ENCODE peak calls at places on chromosomes 5 and 9, in eight cellular contexts. I, O, V, L, K, X, W and U are unnamed samples. For H3K4me1, the result is how much of the 10 kb centered on the place peaks cover.

GRCh38 chr9:75826292-75826691 is 64.2 kb upstream of the PCSK5 start:
- DNase-seq in I (no peak), O (no peak), V (no peak), L (no peak), K (no peak), X (no peak), W (no peak), U (no peak)

GRCh38 chr9:4986291-4986690 is 1.2 kb downstream of the JAK2 start:
- DNase-seq in I (no peak), O (no peak), V (no peak), L (no peak), K (no peak), X (no peak), W (peak), U (no peak)

GRCh38 chr5:111223086-111223789 is 946 bp upstream of the CAMK4 start:
- DNase-seq in I (no peak), O (no peak), V (no peak), L (peak), K (peak), X (no peak), W (no peak), U (no peak)

GRCh38 chr9:33852216-33852826 is 35.4 kb downstream of the UBE2R2 start:
- DNase-seq in I (peak), O (peak), V (peak), L (peak), K (peak), X (no peak), W (peak), U (peak)

GRCh38 chr5:143576721-143577484 is 173.4 kb upstream of the NR3C1 start:
- DNase-seq in I (no peak), O (no peak), V (no peak), L (no peak), K (peak), X (peak), W (peak), U (no peak)

GRCh38 chr9:5783982-5784381 is 48.9 kb downstream of the ERMP1 start:
- DNase-seq in I (no peak), O (no peak), V (no peak), L (no peak), K (no peak), X (no peak), W (peak), U (no peak)

GRCh38 chr9:133991964-133992779 is at the start of gene VAV2:
- DNase-seq in I (peak), O (no peak), V (peak), L (peak), K (peak), X (no peak), W (peak), U (no peak)

GRCh38 chr5:126503602-126504104 is 80.4 kb downstream of the GRAMD2B start:
- DNase-seq in I (peak), O (no peak), V (no peak), L (peak), K (no peak), X (peak), W (peak), U (no peak)

GRCh38 chr9:76216161-76216649 is 178.0 kb downstream of the RFK start:
- DNase-seq in I (no peak), O (no peak), V (no peak), L (no peak), K (peak), X (peak), W (peak), U (no peak)

GRCh38 chr5:146751781-146752401 is 126.7 kb downstream of the PPP2R2B start:
- DNase-seq in I (no peak), O (no peak), V (no peak), L (peak), K (no peak), X (no peak), W (no peak), U (peak)

GRCh38 chr9:116632990-116633441 is 54.1 kb upstream of the TRIM32 start:
- DNase-seq in I (no peak), O (no peak), V (no peak), L (no peak), K (no peak), X (peak), W (peak), U (no peak)
- H3K4me3 ChIP-seq in I (no peak), O (no peak), V (no peak), L (no peak), K (no peak), X (no peak), W (no peak), U (no peak)

GRCh38 chr9:111455638-111456037 is 28.5 kb downstream of the ECPAS start:
- DNase-seq in I (no peak), O (no peak), V (no peak), L (no peak), K (no peak), X (no peak), W (no peak), U (no peak)

GRCh38 chr9:111454751-111455150 is 29.4 kb downstream of the ECPAS start:
- DNase-seq in I (no peak), O (no peak), V (no peak), L (no peak), K (no peak), X (no peak), W (no peak), U (no peak)

GRCh38 chr9:111458139-111459009 is 25.8 kb downstream of the ECPAS start:
- DNase-seq in I (no peak), O (no peak), V (no peak), L (no peak), K (no peak), X (no peak), W (peak), U (no peak)

GRCh38 chr9:111451570-111451969 is 32.6 kb downstream of the ECPAS start:
- DNase-seq in I (no peak), O (no peak), V (no peak), L (no peak), K (no peak), X (no peak), W (no peak), U (no peak)

DNA sequence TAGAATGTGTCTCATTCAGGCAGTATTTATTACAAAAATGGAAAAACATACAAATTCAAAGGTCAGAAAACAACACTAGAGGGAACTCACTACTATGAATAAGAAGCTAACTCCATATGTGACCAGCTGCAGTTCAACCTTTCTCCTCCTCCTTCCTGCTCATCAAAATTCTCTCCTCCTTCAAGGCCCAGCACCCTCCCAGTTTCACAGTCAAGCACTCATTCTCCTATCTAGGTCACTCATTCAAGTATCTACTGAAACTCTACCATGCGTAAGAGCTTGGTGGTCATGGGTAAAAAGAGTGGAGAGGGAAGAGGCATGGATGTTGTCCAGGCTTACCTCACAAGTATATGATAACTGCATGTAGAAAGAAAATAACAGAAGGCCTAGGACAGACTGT is 27.6 kb downstream of the ECPAS start:
- DNase-seq in I (no peak), O (no peak), V (no peak), L (no peak), K (no peak), X (no peak), W (no peak), U (no peak)
- H3K4me1 ChIP-seq in I (under half), O (under half), V (under half), L (under half), K (under half), X (under half), W (under half), U (under half)

GRCh38 chr5:78893959-78894676 is 91.0 kb downstream of the ARSB start:
- DNase-seq in I (no peak), O (no peak), V (no peak), L (no peak), K (no peak), X (no peak), W (peak), U (no peak)

GRCh38 chr5:78888580-78889187 is 96.4 kb downstream of the ARSB start:
- DNase-seq in I (no peak), O (no peak), V (no peak), L (no peak), K (no peak), X (no peak), W (no peak), U (no peak)

GRCh38 chr5:78887384-78888118 is 97.6 kb downstream of the ARSB start:
- DNase-seq in I (no peak), O (no peak), V (no peak), L (peak), K (no peak), X (no peak), W (peak), U (no peak)

GRCh38 chr5:78889759-78890158 is 95.4 kb downstream of the ARSB start:
- DNase-seq in I (no peak), O (no peak), V (no peak), L (no peak), K (peak), X (peak), W (peak), U (no peak)

DNA sequence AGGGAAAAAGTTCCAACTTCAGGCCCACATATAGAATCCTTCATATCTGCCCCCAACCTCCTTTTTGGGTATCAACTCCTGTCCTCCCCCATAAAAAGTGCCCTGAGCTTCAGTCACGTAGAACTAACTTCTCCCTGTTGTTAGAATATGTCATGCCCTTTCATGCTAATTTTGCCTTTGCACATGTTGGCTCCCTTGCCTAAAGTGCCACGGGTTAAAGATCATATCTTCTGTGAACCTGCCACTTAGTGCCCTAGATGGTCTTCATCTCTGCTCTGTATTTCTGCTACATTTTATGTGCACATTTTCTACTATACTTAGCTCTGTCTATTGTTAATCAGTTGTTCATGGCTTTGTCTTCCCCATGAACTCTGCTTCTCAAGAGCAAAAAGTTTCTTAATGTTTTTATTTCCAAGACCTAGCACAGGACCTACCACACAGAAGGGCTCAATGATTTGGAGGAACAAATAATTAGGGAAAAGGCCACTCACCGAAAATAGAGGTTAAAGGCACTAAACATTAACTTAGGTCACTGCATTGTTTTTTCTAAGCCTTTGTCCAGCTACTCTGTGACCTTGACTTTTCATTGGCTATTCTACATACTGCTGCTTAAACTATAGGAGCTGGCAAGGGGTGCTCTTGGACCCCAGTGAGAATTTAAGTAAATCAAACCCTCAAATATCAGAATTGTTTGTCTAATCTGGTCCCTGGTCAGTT is 94.3 kb downstream of the ARSB start:
- DNase-seq in I (no peak), O (no peak), V (no peak), L (no peak), K (no peak), X (no peak), W (no peak), U (no peak)
- H3K4me3 ChIP-seq in I (no peak), O (no peak), V (no peak), L (no peak), K (no peak), X (no peak), W (no peak), U (no peak)

GRCh38 chr5:60521379-60522298 is 178.3 kb downstream of the DEPDC1B start:
- DNase-seq in I (no peak), O (no peak), V (no peak), L (peak), K (no peak), X (no peak), W (no peak), U (no peak)
- H3K4me1 ChIP-seq in I (under half), O (under half), V (under half), L (under half), K (under half), X (under half), W (under half), U (under half)

GRCh38 chr5:157545911-157546310 is 29.7 kb downstream of the ADAM19 start:
- DNase-seq in I (no peak), O (no peak), V (no peak), L (peak), K (no peak), X (no peak), W (no peak), U (no peak)

GRCh38 chr5:157543825-157544622 is 31.6 kb downstream of the ADAM19 start:
- DNase-seq in I (no peak), O (no peak), V (no peak), L (no peak), K (no peak), X (peak), W (peak), U (no peak)

GRCh38 chr5:157542282-157542966 is 33.2 kb downstream of the ADAM19 start:
- DNase-seq in I (no peak), O (no peak), V (no peak), L (no peak), K (no peak), X (no peak), W (no peak), U (no peak)

GRCh38 chr5:157546456-157547100 is 29.0 kb downstream of the ADAM19 start:
- DNase-seq in I (no peak), O (no peak), V (no peak), L (no peak), K (no peak), X (peak), W (peak), U (no peak)

GRCh38 chr5:157544623-157544989 is 31.0 kb downstream of the ADAM19 start:
- DNase-seq in I (no peak), O (no peak), V (no peak), L (peak), K (no peak), X (no peak), W (no peak), U (no peak)
- H3K4me3 ChIP-seq in I (no peak), O (no peak), V (no peak), L (peak), K (no peak), X (no peak), W (no peak), U (peak)

DNA sequence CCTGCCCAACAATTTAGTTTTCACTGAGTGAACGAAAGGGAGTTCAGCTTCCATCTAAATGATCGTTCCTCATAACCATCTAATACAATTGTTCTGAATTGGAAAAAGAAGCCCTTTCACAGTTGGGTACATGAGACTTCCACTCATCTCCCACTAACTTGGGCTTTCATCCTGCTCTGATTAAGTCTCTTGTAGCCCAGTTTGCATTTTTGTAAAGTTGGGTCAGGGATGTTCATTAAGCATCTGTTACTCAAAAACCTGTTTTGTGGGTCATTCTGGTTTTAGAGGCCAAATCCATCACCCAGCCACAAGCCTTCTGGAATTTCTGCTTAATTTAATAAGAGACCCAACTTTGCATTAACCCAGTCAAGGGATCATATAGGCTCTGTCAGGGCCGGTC is 385.3 kb downstream of the BNC2 start:
- DNase-seq in I (no peak), O (no peak), V (no peak), L (no peak), K (peak), X (peak), W (peak), U (no peak)
- H3K4me1 ChIP-seq in I (under half), O (under half), V (under half), L (under half), K (under half), X (under half), W (under half), U (under half)

DNA sequence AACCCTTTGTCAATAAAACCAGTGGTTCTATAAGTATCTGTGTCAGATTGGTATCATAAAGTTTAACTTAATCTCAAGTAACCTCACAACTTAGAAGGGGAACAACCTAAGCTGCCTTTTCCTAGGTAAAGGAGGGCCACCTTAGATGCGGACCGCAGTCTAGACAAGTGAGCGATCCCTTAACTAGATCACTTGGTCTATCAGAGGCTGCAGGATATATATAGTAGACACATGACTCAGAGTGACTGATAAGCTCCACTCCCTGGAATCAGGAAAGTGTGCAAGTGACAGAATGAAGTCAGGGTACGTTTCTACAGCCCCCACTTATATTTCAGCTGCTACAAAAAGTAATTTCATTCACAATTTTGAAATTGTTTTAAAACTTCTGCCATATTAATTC is 7.4 kb downstream of the REEP5 start:
- DNase-seq in I (no peak), O (no peak), V (no peak), L (no peak), K (no peak), X (peak), W (peak), U (no peak)
- H3K4me3 ChIP-seq in I (no peak), O (no peak), V (no peak), L (no peak), K (no peak), X (no peak), W (no peak), U (no peak)

GRCh38 chr5:165161204-165161603 is 1655.8 kb downstream of the MAT2B start:
- DNase-seq in I (no peak), O (no peak), V (peak), L (no peak), K (no peak), X (no peak), W (no peak), U (no peak)

GRCh38 chr5:165157209-165157608 is 1651.8 kb downstream of the MAT2B start:
- DNase-seq in I (no peak), O (no peak), V (no peak), L (no peak), K (no peak), X (peak), W (no peak), U (no peak)
- H3K4me1 ChIP-seq in I (under half), O (under half), V (under half), L (under half), K (under half), X (under half), W (under half), U (under half)

DNA sequence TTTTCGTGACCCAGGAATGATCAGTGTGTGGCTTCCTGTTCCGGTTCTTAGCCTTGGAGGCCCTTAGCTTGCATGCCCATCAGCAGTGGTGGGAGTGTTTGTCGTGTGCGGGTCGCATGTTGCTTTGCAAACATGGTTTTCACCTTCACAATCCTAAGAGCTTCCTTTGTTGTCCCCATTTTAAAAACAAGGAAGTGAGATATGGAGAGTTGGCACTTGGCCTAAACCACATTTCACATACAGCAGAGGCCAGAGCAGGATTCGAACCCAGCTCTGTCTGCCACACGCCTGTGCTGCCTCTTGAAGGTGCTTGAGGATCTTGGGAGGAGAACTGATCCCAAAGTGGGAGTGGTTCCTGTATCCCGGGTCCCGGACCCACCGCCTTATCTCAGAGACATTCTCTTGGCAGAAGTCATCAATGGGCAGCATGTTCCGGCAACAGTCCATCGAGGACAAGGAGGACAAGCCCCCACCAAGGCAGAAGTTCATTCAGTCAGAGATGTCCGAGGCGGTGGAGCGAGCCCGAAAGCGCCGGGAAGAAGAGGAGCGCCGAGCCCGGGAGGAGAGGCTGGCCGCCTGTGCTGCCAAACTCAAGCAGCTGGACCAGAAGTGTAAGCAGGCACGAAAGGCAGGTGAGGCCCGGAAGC is 38.2 kb upstream of the POMT1 start:
- DNase-seq in I (no peak), O (peak), V (no peak), L (no peak), K (no peak), X (no peak), W (no peak), U (no peak)
- H3K4me3 ChIP-seq in I (no peak), O (no peak), V (no peak), L (no peak), K (no peak), X (no peak), W (no peak), U (no peak)

GRCh38 chr9:124270504-124271335 is 13.0 kb downstream of the NEK6 start:
- DNase-seq in I (peak), O (no peak), V (no peak), L (no peak), K (no peak), X (no peak), W (no peak), U (no peak)
- H3K4me1 ChIP-seq in I (half or more), O (under half), V (under half), L (under half), K (half or more), X (half or more), W (half or more), U (under half)